ENCODE peak calls at places on chromosomes 6 and 20, in six cellular contexts. One of them, this sample, is unnamed.

GRCh38 chr20:24721891-24722530 is 227.1 kb upstream of the CST7 start:
- DNase-seq in SJSA1: no peak
- DNase-seq in adipocyte: no peak
- DNase-seq in osteocyte: peak; percentile 36
- DNase-seq in A673: no peak
- DNase-seq in NCI-H345: peak; percentile 50
- DNase-seq in this sample: peak; percentile 29

GRCh38 chr20:51385941-51386530 is 156.5 kb downstream of the NFATC2 start:
- DNase-seq in NCI-H345: peak; percentile 42
- DNase-seq in adipocyte: peak; percentile 74
- DNase-seq in osteocyte: no peak
- DNase-seq in A673: peak; percentile 57
- DNase-seq in SJSA1: no peak
- DNase-seq in this sample: no peak

GRCh38 chr6:135983720-135984343 is 132.3 kb downstream of the PDE7B start:
- DNase-seq in osteocyte: no peak
- DNase-seq in SJSA1: no peak
- DNase-seq in adipocyte: no peak
- DNase-seq in NCI-H345: no peak
- DNase-seq in A673: no peak
- DNase-seq in this sample: no peak

GRCh38 chr20:26209171-26209941 is 512.7 kb upstream of the ZNF337 start:
- DNase-seq in adipocyte: no peak
- DNase-seq in osteocyte: peak; percentile 84
- DNase-seq in SJSA1: no peak
- DNase-seq in A673: peak; percentile 10
- DNase-seq in NCI-H345: no peak
- DNase-seq in this sample: peak; percentile 66

GRCh38 chr20:62496525-62497218 is 20.9 kb upstream of the GATA5 start:
- DNase-seq in NCI-H345: peak; percentile 52
- DNase-seq in adipocyte: peak; percentile 42
- DNase-seq in A673: peak; percentile 38
- DNase-seq in SJSA1: no peak
- DNase-seq in osteocyte: no peak
- DNase-seq in this sample: no peak

GRCh38 chr6:167244064-167244949 is 46.8 kb upstream of the UNC93A start:
- DNase-seq in osteocyte: no peak
- DNase-seq in NCI-H345: no peak
- DNase-seq in A673: peak; percentile 4
- DNase-seq in adipocyte: no peak
- DNase-seq in SJSA1: no peak
- DNase-seq in this sample: no peak

GRCh38 chr20:3804781-3805180 is 8.7 kb downstream of the CDC25B start:
- DNase-seq in adipocyte: no peak
- DNase-seq in osteocyte: no peak
- DNase-seq in A673: no peak
- DNase-seq in SJSA1: no peak
- DNase-seq in NCI-H345: no peak
- DNase-seq in this sample: no peak

GRCh38 chr20:3648941-3649340 is 14.3 kb downstream of the GFRA4 start:
- DNase-seq in SJSA1: no peak
- DNase-seq in NCI-H345: no peak
- DNase-seq in adipocyte: no peak
- DNase-seq in osteocyte: peak; percentile 51
- DNase-seq in A673: no peak
- DNase-seq in this sample: no peak

GRCh38 chr6:19803331-19804330 is 33.5 kb upstream of the ID4 start:
- DNase-seq in A673: peak; percentile 43
- DNase-seq in osteocyte: no peak
- DNase-seq in NCI-H345: peak; percentile 27
- DNase-seq in SJSA1: no peak
- DNase-seq in adipocyte: peak; percentile 10
- DNase-seq in this sample: no peak

GRCh38 chr6:54980511-54981275 is 134.1 kb downstream of the FAM83B start:
- DNase-seq in SJSA1: no peak
- DNase-seq in osteocyte: no peak
- DNase-seq in NCI-H345: no peak
- DNase-seq in adipocyte: peak; percentile 62
- DNase-seq in A673: peak; percentile 64
- DNase-seq in this sample: no peak

GRCh38 chr6:20763311-20763710 is 229.1 kb downstream of the CDKAL1 start:
- DNase-seq in NCI-H345: no peak
- DNase-seq in A673: no peak
- DNase-seq in adipocyte: no peak
- DNase-seq in osteocyte: no peak
- DNase-seq in SJSA1: no peak
- DNase-seq in this sample: no peak

GRCh38 chr6:7073810-7074525 is 33.8 kb upstream of the RREB1 start:
- DNase-seq in SJSA1: no peak
- DNase-seq in adipocyte: no peak
- DNase-seq in NCI-H345: no peak
- DNase-seq in osteocyte: no peak
- DNase-seq in A673: no peak
- DNase-seq in this sample: no peak

GRCh38 chr6:4786936-4787504 is 10.8 kb downstream of the CDYL start:
- DNase-seq in osteocyte: no peak
- DNase-seq in A673: no peak
- DNase-seq in NCI-H345: no peak
- DNase-seq in adipocyte: no peak
- DNase-seq in SJSA1: no peak
- DNase-seq in this sample: no peak

GRCh38 chr6:110173506-110174132 is 5.9 kb downstream of the WASF1 start:
- DNase-seq in NCI-H345: no peak
- DNase-seq in osteocyte: no peak
- DNase-seq in SJSA1: no peak
- DNase-seq in adipocyte: no peak
- DNase-seq in A673: no peak
- DNase-seq in this sample: no peak

GRCh38 chr6:35091353-35092083 is 49.6 kb downstream of the TCP11 start:
- DNase-seq in SJSA1: peak; percentile 28
- DNase-seq in NCI-H345: no peak
- DNase-seq in osteocyte: peak; percentile 69
- DNase-seq in A673: no peak
- DNase-seq in adipocyte: no peak
- DNase-seq in this sample: no peak

GRCh38 chr6:2412731-2413130 is 167.3 kb upstream of the GMDS start:
- DNase-seq in adipocyte: peak; percentile 62
- DNase-seq in SJSA1: no peak
- DNase-seq in NCI-H345: no peak
- DNase-seq in osteocyte: peak; percentile 5
- DNase-seq in A673: no peak
- DNase-seq in this sample: no peak

GRCh38 chr20:12166053-12166717 is 248.5 kb downstream of the BTBD3 start:
- DNase-seq in adipocyte: peak; percentile 74
- DNase-seq in SJSA1: no peak
- DNase-seq in osteocyte: no peak
- DNase-seq in NCI-H345: no peak
- DNase-seq in A673: peak; percentile 1
- DNase-seq in this sample: no peak

GRCh38 chr6:91812596-91813274 is 1225.9 kb upstream of the MAP3K7 start:
- DNase-seq in A673: no peak
- DNase-seq in SJSA1: no peak
- DNase-seq in NCI-H345: no peak
- DNase-seq in adipocyte: no peak
- DNase-seq in osteocyte: no peak
- DNase-seq in this sample: no peak

GRCh38 chr6:9699890-9700289 is 715.0 kb downstream of the TFAP2A start:
- DNase-seq in adipocyte: no peak
- DNase-seq in NCI-H345: no peak
- DNase-seq in SJSA1: no peak
- DNase-seq in A673: peak; percentile 12
- DNase-seq in osteocyte: no peak
- DNase-seq in this sample: no peak

GRCh38 chr6:3396503-3397180 is 60.2 kb downstream of the SLC22A23 start:
- DNase-seq in adipocyte: no peak
- DNase-seq in NCI-H345: no peak
- DNase-seq in osteocyte: no peak
- DNase-seq in SJSA1: no peak
- DNase-seq in A673: no peak
- DNase-seq in this sample: no peak

GRCh38 chr20:54122189-54122588 is 51.6 kb downstream of the CYP24A1 start:
- DNase-seq in NCI-H345: no peak
- DNase-seq in adipocyte: peak; percentile 68
- DNase-seq in SJSA1: peak; percentile 26
- DNase-seq in osteocyte: no peak
- DNase-seq in A673: no peak
- DNase-seq in this sample: no peak

GRCh38 chr6:155909710-155910109 is 454.1 kb upstream of the NOX3 start:
- DNase-seq in osteocyte: no peak
- DNase-seq in SJSA1: no peak
- DNase-seq in NCI-H345: no peak
- DNase-seq in adipocyte: no peak
- DNase-seq in A673: no peak
- DNase-seq in this sample: no peak

GRCh38 chr6:161076211-161076677 is 84.7 kb downstream of the MAP3K4 start:
- DNase-seq in A673: no peak
- DNase-seq in adipocyte: no peak
- DNase-seq in SJSA1: no peak
- DNase-seq in osteocyte: no peak
- DNase-seq in NCI-H345: no peak
- DNase-seq in this sample: no peak

GRCh38 chr20:45338121-45339030 is 9.8 kb downstream of the SDC4 start:
- DNase-seq in NCI-H345: no peak
- DNase-seq in A673: no peak
- DNase-seq in adipocyte: peak; percentile 47
- DNase-seq in osteocyte: no peak
- DNase-seq in SJSA1: peak; percentile 75
- DNase-seq in this sample: no peak

GRCh38 chr6:106084106-106084963 is 1.8 kb upstream of the PRDM1 start:
- DNase-seq in NCI-H345: no peak
- DNase-seq in SJSA1: peak; percentile 60
- DNase-seq in adipocyte: peak; percentile 85
- DNase-seq in A673: peak; percentile 71
- DNase-seq in osteocyte: no peak
- DNase-seq in this sample: no peak

GRCh38 chr6:166998256-166999144 is 697 bp upstream of the CEP43 start:
- DNase-seq in adipocyte: peak; percentile 69
- DNase-seq in A673: peak; percentile 4
- DNase-seq in SJSA1: no peak
- DNase-seq in NCI-H345: no peak
- DNase-seq in osteocyte: no peak
- DNase-seq in this sample: no peak

GRCh38 chr20:9401381-9401780 is 113.0 kb upstream of the LAMP5 start:
- DNase-seq in A673: no peak
- DNase-seq in adipocyte: no peak
- DNase-seq in NCI-H345: no peak
- DNase-seq in osteocyte: no peak
- DNase-seq in SJSA1: no peak
- DNase-seq in this sample: no peak

GRCh38 chr20:6919792-6920468 is 152.4 kb downstream of the BMP2 start:
- DNase-seq in A673: no peak
- DNase-seq in osteocyte: no peak
- DNase-seq in NCI-H345: no peak
- DNase-seq in SJSA1: no peak
- DNase-seq in adipocyte: no peak
- DNase-seq in this sample: no peak

GRCh38 chr6:75204959-75205775 is 686 bp downstream of the COL12A1 start:
- DNase-seq in osteocyte: no peak
- DNase-seq in A673: peak; percentile 43
- DNase-seq in adipocyte: peak; percentile 85
- DNase-seq in SJSA1: peak; percentile 78
- DNase-seq in NCI-H345: peak; percentile 37
- DNase-seq in this sample: no peak

GRCh38 chr6:64081459-64081858 is 445.9 kb downstream of the PHF3 start:
- DNase-seq in SJSA1: no peak
- DNase-seq in adipocyte: no peak
- DNase-seq in NCI-H345: no peak
- DNase-seq in A673: no peak
- DNase-seq in osteocyte: no peak
- DNase-seq in this sample: no peak

GRCh38 chr6:168737481-168737880 is 296.5 kb downstream of the SMOC2 start:
- DNase-seq in osteocyte: no peak
- DNase-seq in NCI-H345: no peak
- DNase-seq in SJSA1: no peak
- DNase-seq in adipocyte: no peak
- DNase-seq in A673: peak; percentile 23
- DNase-seq in this sample: no peak

GRCh38 chr20:10536531-10536930 is 101.4 kb downstream of the SLX4IP start:
- DNase-seq in A673: no peak
- DNase-seq in osteocyte: no peak
- DNase-seq in SJSA1: no peak
- DNase-seq in adipocyte: peak; percentile 57
- DNase-seq in NCI-H345: peak; percentile 59
- DNase-seq in this sample: no peak

GRCh38 chr20:23294166-23294565 is 56.4 kb upstream of the NXT1 start:
- DNase-seq in adipocyte: no peak
- DNase-seq in SJSA1: no peak
- DNase-seq in osteocyte: no peak
- DNase-seq in NCI-H345: no peak
- DNase-seq in A673: no peak
- DNase-seq in this sample: no peak

GRCh38 chr20:57938158-57939108 is 228.6 kb upstream of the PMEPA1 start:
- DNase-seq in NCI-H345: no peak
- DNase-seq in A673: no peak
- DNase-seq in adipocyte: peak; percentile 30
- DNase-seq in SJSA1: no peak
- DNase-seq in osteocyte: no peak
- DNase-seq in this sample: no peak